ENCODE peak calls at places on chromosomes 3 and 15, in four cellular contexts. E is neural progenitor cell, G is AG04450, D is adipocyte. A is an unnamed sample.

GRCh38 chr3:138678874-138679392 is 70.4 kb downstream of the FAIM start:
- DNase-seq in E (no peak), G (no peak), D (no peak), A (no peak)

GRCh38 chr15:48469681-48470080 is 138.5 kb downstream of the DUT start:
- DNase-seq in E (no peak), G (no peak), D (no peak), A (no peak)

GRCh38 chr15:58694641-58695398 is 54.7 kb downstream of the ADAM10 start:
- DNase-seq in E (no peak), G (no peak), D (no peak), A (no peak)

GRCh38 chr15:68697711-68698690 is 119.2 kb downstream of the CORO2B start:
- DNase-seq in E (no peak), G (no peak), D (no peak), A (no peak)

GRCh38 chr3:64623125-64623524 is 64.7 kb downstream of the ADAMTS9 start:
- DNase-seq in E (no peak), G (no peak), D (no peak), A (no peak)

GRCh38 chr3:12222765-12223485 is 64.2 kb upstream of the TIMP4 start:
- DNase-seq in E (no peak), G (no peak), D (peak; percentile 90), A (no peak)

GRCh38 chr15:83709246-83709645 is 55.3 kb downstream of the ADAMTSL3 start:
- DNase-seq in E (no peak), G (no peak), D (no peak), A (no peak)

GRCh38 chr3:73108750-73109149 is 47.3 kb downstream of the EBLN2 start:
- DNase-seq in E (no peak), G (no peak), D (no peak), A (no peak)

GRCh38 chr15:41806291-41807181 is 21.4 kb upstream of the JMJD7 start:
- DNase-seq in E (peak; percentile 50), G (no peak), D (no peak), A (no peak)

GRCh38 chr3:115922681-115923347 is 299.5 kb downstream of the GAP43 start:
- DNase-seq in E (peak; percentile 26), G (peak; percentile 10), D (peak; percentile 49), A (peak; percentile 2)

GRCh38 chr3:40827942-40828688 is 303.4 kb downstream of the ZNF621 start:
- DNase-seq in E (no peak), G (no peak), D (no peak), A (no peak)

GRCh38 chr3:196969660-196970546 is 1.3 kb upstream of the PIGZ start:
- DNase-seq in E (peak; percentile 86), G (no peak), D (peak; percentile 87), A (peak; percentile 68)

GRCh38 chr15:92068121-92068520 is 214.6 kb downstream of the SLCO3A1 start:
- DNase-seq in E (no peak), G (no peak), D (no peak), A (no peak)

GRCh38 chr3:75692061-75692460 is 27.9 kb downstream of the FRG2C start:
- DNase-seq in E (no peak), G (no peak), D (no peak), A (no peak)

GRCh38 chr3:184717608-184717995 is 5.7 kb upstream of the MAGEF1 start:
- DNase-seq in E (peak; percentile 62), G (no peak), D (no peak), A (no peak)

GRCh38 chr15:73273181-73274002 is 95.4 kb downstream of the HCN4 start:
- DNase-seq in E (peak; percentile 80), G (peak; percentile 16), D (peak; percentile 80), A (peak; percentile 39)

GRCh38 chr15:69802432-69802831 is 295.3 kb downstream of the TLE3 start:
- DNase-seq in E (no peak), G (no peak), D (no peak), A (no peak)

GRCh38 chr3:179713643-179714090 is 60.8 kb downstream of the USP13 start:
- DNase-seq in E (peak; percentile 35), G (peak; percentile 77), D (peak; percentile 50), A (peak; percentile 31)

GRCh38 chr3:132161608-132162007 is 126.8 kb upstream of the CPNE4 start:
- DNase-seq in E (peak; percentile 29), G (no peak), D (no peak), A (peak; percentile 40)

GRCh38 chr3:15120986-15121385 is 22.0 kb upstream of the RBSN start:
- DNase-seq in E (no peak), G (no peak), D (no peak), A (no peak)

GRCh38 chr15:66936115-66936863 is 129.1 kb upstream of the SMAD3 start:
- DNase-seq in E (no peak), G (peak; percentile 44), D (peak; percentile 54), A (peak; percentile 44)

GRCh38 chr3:194253270-194253669 is 97.9 kb downstream of the CPN2 start:
- DNase-seq in E (no peak), G (no peak), D (no peak), A (no peak)

GRCh38 chr3:194257030-194257657 is 94.0 kb downstream of the CPN2 start:
- DNase-seq in E (no peak), G (no peak), D (no peak), A (no peak)

GRCh38 chr3:194256040-194256945 is 94.8 kb downstream of the CPN2 start:
- DNase-seq in E (no peak), G (no peak), D (no peak), A (no peak)

GRCh38 chr3:194254032-194254431 is 97.1 kb downstream of the CPN2 start:
- DNase-seq in E (no peak), G (no peak), D (no peak), A (no peak)

GRCh38 chr3:194255252-194256039 is 95.7 kb downstream of the CPN2 start:
- DNase-seq in E (no peak), G (no peak), D (no peak), A (no peak)
- H3K4me3 ChIP-seq in E (no peak overlapping the region), G (no peak overlapping the region), D (no peak overlapping the region), A (no peak overlapping the region)

DNA sequence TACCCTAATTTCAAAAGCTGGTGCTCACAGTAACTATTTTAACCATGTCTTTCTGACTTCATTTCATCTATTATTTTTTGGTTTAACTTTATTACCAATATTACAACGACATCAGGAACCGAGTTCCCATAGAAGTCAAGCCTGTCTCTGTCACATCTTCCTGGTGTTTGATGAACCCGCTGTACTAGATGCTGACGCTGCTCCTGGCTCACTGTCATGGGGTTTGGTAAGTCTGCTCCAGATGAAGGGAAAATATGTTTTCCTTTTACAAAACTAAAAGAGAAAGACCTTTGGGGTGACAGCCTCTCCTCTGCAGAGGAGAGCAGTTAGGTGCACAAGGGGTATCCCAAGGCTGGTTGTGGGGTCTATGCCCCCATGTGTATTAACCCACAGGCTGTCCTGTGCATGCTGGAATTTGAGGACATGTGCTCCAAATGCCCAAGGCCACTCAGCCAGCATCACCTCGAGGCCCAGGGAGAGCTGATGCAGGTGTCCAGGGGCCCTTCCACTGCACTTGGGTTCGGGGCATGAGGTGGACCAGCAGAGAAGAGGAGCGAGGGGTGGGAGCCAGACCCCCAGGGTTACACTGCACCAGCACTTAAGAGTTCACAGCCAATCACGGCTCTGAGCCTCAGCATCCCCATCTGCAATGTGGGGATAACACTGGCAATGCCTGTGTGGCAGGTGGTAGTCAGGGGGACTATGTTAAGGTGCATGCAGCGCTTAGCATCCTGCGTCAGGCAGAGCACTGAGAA is 62.2 kb downstream of the ATP10A start:
- DNase-seq in E (no peak), G (no peak), D (no peak), A (no peak)
- H3K27me3 ChIP-seq in E (no peaks in the 10 kb centered on the region), G (no peaks in the 10 kb centered on the region), D (no peaks in the 10 kb centered on the region), A (no peaks in the 10 kb centered on the region)

GRCh38 chr3:33775363-33775762 is 23.1 kb upstream of the PDCD6IP start:
- DNase-seq in E (no peak), G (no peak), D (peak; percentile 41), A (no peak)

GRCh38 chr3:33779751-33780150 is 18.7 kb upstream of the PDCD6IP start:
- DNase-seq in E (no peak), G (no peak), D (peak; percentile 74), A (no peak)

GRCh38 chr3:33773627-33774026 is 24.8 kb upstream of the PDCD6IP start:
- DNase-seq in E (no peak), G (no peak), D (peak; percentile 27), A (no peak)

DNA sequence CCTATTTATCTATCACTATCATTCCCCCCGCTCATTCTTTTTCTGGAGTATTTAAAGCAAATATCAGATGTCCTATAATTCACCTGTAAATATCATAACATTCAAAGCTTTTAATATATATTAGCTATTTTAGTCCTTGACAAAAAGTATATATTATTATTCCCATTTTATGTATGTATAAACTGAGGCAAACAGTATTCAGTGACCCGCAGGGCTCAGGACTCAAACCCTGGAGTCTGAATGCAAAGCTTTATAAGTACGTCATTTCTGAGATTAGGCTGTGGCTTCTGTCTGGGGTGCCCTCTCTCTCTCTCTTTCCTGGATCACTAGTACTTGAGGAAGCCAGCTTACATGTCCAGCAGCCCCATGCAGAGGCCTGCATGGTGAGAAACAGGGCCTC is 20.4 kb upstream of the PDCD6IP start:
- DNase-seq in E (no peak), G (no peak), D (no peak), A (no peak)
- H3K9me3 ChIP-seq in E (no peaks in the 10 kb centered on the region), G (no peaks in the 10 kb centered on the region), D (no peaks in the 10 kb centered on the region), A (no peaks in the 10 kb centered on the region)

GRCh38 chr3:158094917-158095301 is 11.3 kb downstream of the SHOX2 start:
- DNase-seq in E (peak; percentile 47), G (no peak), D (no peak), A (no peak)

GRCh38 chr3:158094235-158094916 is 11.8 kb downstream of the SHOX2 start:
- DNase-seq in E (peak; percentile 84), G (no peak), D (no peak), A (no peak)

GRCh38 chr3:158093526-158093925 is 12.7 kb downstream of the SHOX2 start:
- DNase-seq in E (no peak), G (no peak), D (peak; percentile 59), A (no peak)

GRCh38 chr3:158097141-158097540 is 9.1 kb downstream of the SHOX2 start:
- DNase-seq in E (no peak), G (no peak), D (no peak), A (no peak)

DNA sequence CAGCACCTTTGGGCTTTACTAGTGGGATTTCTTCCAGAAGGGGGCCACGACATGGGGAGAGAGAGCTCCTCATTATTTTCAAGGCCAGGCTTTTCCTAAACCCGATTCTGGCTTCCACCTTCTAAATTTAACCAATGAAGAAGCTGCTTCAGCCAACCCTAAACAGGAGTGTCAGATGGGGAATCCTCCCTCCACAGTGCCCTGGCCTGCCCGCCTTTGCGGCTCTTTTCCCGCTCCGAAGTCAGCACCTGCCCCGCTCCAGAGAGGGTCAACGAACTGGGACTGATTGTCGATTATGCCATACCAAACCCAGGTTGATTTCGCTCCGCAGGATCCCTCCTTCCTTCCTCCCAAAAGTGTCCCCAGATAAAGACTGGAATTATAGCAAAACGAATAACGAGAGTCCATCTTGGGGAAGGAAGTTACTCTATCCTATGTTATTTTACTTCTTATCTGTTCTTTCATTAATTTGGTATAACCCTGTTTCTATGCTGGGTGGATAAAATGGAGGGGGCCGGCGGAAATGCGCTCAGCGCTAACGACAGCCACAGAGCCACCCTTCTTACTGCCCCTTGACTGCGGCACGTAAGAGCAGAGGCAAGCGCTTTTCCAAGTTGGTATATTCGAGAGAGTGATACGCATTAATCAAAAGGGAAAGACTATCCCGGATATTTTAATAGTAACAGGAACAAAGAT is 10.8 kb downstream of the SHOX2 start:
- DNase-seq in E (peak; percentile 50), G (no peak), D (no peak), A (no peak)
- H3K4me3 ChIP-seq in E (peak overlapping the region; percentile 49), G (no peak overlapping the region), D (no peak overlapping the region), A (no peak overlapping the region)

A was measured in MG63.